ENCODE peak calls at places on chromosome X, in nine cellular contexts. One of them, this sample, is unnamed.

GRCh38 chrX:150361070-150361776 is 1.9 kb upstream of the MAMLD1 start:
- DNase-seq in left lung: no peak
- DNase-seq in breast epithelium: no peak
- DNase-seq in tibial artery: no peak
- DNase-seq in IMR-90: peak
- DNase-seq in lower leg skin: no peak
- DNase-seq in GM12865: no peak
- DNase-seq in fibroblast of villous mesenchyme: no peak
- DNase-seq in OCI-LY7: no peak
- DNase-seq in this sample: no peak

GRCh38 chrX:37905436-37906147 is 58.2 kb upstream of the DYNLT3 start:
- DNase-seq in OCI-LY7: no peak
- DNase-seq in breast epithelium: no peak
- DNase-seq in fibroblast of villous mesenchyme: peak
- DNase-seq in left lung: peak
- DNase-seq in tibial artery: no peak
- DNase-seq in GM12865: no peak
- DNase-seq in IMR-90: peak
- DNase-seq in lower leg skin: no peak
- DNase-seq in this sample: no peak

GRCh38 chrX:9578083-9578779 is 113.4 kb downstream of the TBL1X start:
- DNase-seq in OCI-LY7: no peak
- DNase-seq in breast epithelium: no peak
- DNase-seq in fibroblast of villous mesenchyme: peak
- DNase-seq in IMR-90: peak
- DNase-seq in lower leg skin: peak
- DNase-seq in GM12865: no peak
- DNase-seq in tibial artery: no peak
- DNase-seq in left lung: no peak
- DNase-seq in this sample: no peak

GRCh38 chrX:106959897-106960296 is 39.7 kb downstream of the CLDN2 start:
- DNase-seq in IMR-90: peak
- DNase-seq in left lung: no peak
- DNase-seq in GM12865: no peak
- DNase-seq in lower leg skin: no peak
- DNase-seq in fibroblast of villous mesenchyme: peak
- DNase-seq in breast epithelium: no peak
- DNase-seq in OCI-LY7: no peak
- DNase-seq in tibial artery: no peak
- DNase-seq in this sample: no peak

GRCh38 chrX:49901068-49901467 is 21.3 kb upstream of the CLCN5 start:
- DNase-seq in GM12865: no peak
- DNase-seq in left lung: no peak
- DNase-seq in fibroblast of villous mesenchyme: no peak
- DNase-seq in tibial artery: no peak
- DNase-seq in OCI-LY7: no peak
- DNase-seq in IMR-90: no peak
- DNase-seq in lower leg skin: no peak
- DNase-seq in breast epithelium: no peak
- DNase-seq in this sample: no peak

GRCh38 chrX:111071542-111072277 is 24.3 kb upstream of the PAK3 start:
- DNase-seq in IMR-90: no peak
- DNase-seq in breast epithelium: no peak
- DNase-seq in tibial artery: no peak
- DNase-seq in lower leg skin: no peak
- DNase-seq in GM12865: no peak
- DNase-seq in left lung: no peak
- DNase-seq in OCI-LY7: no peak
- DNase-seq in fibroblast of villous mesenchyme: no peak
- DNase-seq in this sample: no peak

GRCh38 chrX:148134578-148134977 is 153.4 kb downstream of the FMR1NB start:
- DNase-seq in GM12865: no peak
- DNase-seq in lower leg skin: no peak
- DNase-seq in OCI-LY7: peak
- DNase-seq in tibial artery: no peak
- DNase-seq in breast epithelium: no peak
- DNase-seq in IMR-90: no peak
- DNase-seq in left lung: no peak
- DNase-seq in fibroblast of villous mesenchyme: no peak
- DNase-seq in this sample: no peak

GRCh38 chrX:39158801-39159657 is 357.8 kb downstream of the MID1IP1 start:
- DNase-seq in breast epithelium: no peak
- DNase-seq in OCI-LY7: no peak
- DNase-seq in GM12865: peak
- DNase-seq in left lung: peak
- DNase-seq in lower leg skin: peak
- DNase-seq in IMR-90: peak
- DNase-seq in fibroblast of villous mesenchyme: peak
- DNase-seq in tibial artery: no peak
- DNase-seq in this sample: no peak

GRCh38 chrX:150863191-150863590 is 35.3 kb downstream of the CD99L2 start:
- DNase-seq in fibroblast of villous mesenchyme: no peak
- DNase-seq in breast epithelium: no peak
- DNase-seq in tibial artery: no peak
- DNase-seq in IMR-90: no peak
- DNase-seq in left lung: no peak
- DNase-seq in OCI-LY7: no peak
- DNase-seq in GM12865: no peak
- DNase-seq in lower leg skin: peak
- DNase-seq in this sample: no peak

GRCh38 chrX:40962793-40963407 is 122.3 kb upstream of the USP9X start:
- DNase-seq in tibial artery: no peak
- DNase-seq in left lung: no peak
- DNase-seq in IMR-90: no peak
- DNase-seq in breast epithelium: no peak
- DNase-seq in fibroblast of villous mesenchyme: no peak
- DNase-seq in OCI-LY7: no peak
- DNase-seq in lower leg skin: no peak
- DNase-seq in GM12865: no peak
- DNase-seq in this sample: no peak

GRCh38 chrX:40106677-40107290 is 9.0 kb upstream of the BCOR start:
- DNase-seq in fibroblast of villous mesenchyme: no peak
- DNase-seq in OCI-LY7: no peak
- DNase-seq in left lung: no peak
- DNase-seq in tibial artery: no peak
- DNase-seq in IMR-90: no peak
- DNase-seq in lower leg skin: no peak
- DNase-seq in breast epithelium: no peak
- DNase-seq in GM12865: no peak
- DNase-seq in this sample: no peak

GRCh38 chrX:118631586-118631985 is 95.8 kb upstream of the IL13RA1 start:
- DNase-seq in fibroblast of villous mesenchyme: no peak
- DNase-seq in IMR-90: no peak
- DNase-seq in GM12865: peak
- DNase-seq in breast epithelium: no peak
- DNase-seq in OCI-LY7: no peak
- DNase-seq in tibial artery: no peak
- DNase-seq in lower leg skin: no peak
- DNase-seq in left lung: no peak
- DNase-seq in this sample: no peak

GRCh38 chrX:140509468-140510305 is 4.8 kb upstream of the SOX3 start:
- DNase-seq in OCI-LY7: no peak
- DNase-seq in left lung: no peak
- DNase-seq in tibial artery: no peak
- DNase-seq in breast epithelium: no peak
- DNase-seq in IMR-90: no peak
- DNase-seq in lower leg skin: no peak
- DNase-seq in fibroblast of villous mesenchyme: no peak
- DNase-seq in GM12865: no peak
- DNase-seq in this sample: no peak
- H3K4me3 ChIP-seq in OCI-LY7: no peak
- H3K4me3 ChIP-seq in left lung: no peak
- H3K4me3 ChIP-seq in tibial artery: no peak
- H3K4me3 ChIP-seq in breast epithelium: no peak
- H3K4me3 ChIP-seq in IMR-90: no peak
- H3K4me3 ChIP-seq in lower leg skin: no peak
- H3K4me3 ChIP-seq in fibroblast of villous mesenchyme: no peak
- H3K4me3 ChIP-seq in GM12865: no peak
- H3K4me3 ChIP-seq in this sample: no peak

GRCh38 chrX:323721-324628 is 5.4 kb upstream of the GTPBP6 start:
- DNase-seq in lower leg skin: no peak
- DNase-seq in left lung: peak
- DNase-seq in breast epithelium: peak
- DNase-seq in IMR-90: peak
- DNase-seq in tibial artery: peak
- DNase-seq in fibroblast of villous mesenchyme: peak
- DNase-seq in GM12865: peak
- DNase-seq in OCI-LY7: peak
- DNase-seq in this sample: peak
- TF ChIP-seq CTCF in lower leg skin: no peak
- TF ChIP-seq CTCF in left lung: no peak
- TF ChIP-seq CTCF in breast epithelium: no peak
- TF ChIP-seq CTCF in IMR-90: no peak
- TF ChIP-seq CTCF in tibial artery: no peak
- TF ChIP-seq CTCF in fibroblast of villous mesenchyme: peak
- TF ChIP-seq CTCF in GM12865: no peak
- TF ChIP-seq CTCF in OCI-LY7: peak
- TF ChIP-seq CTCF in this sample: no peak

GRCh38 chrX:77446840-77447239 is 349 bp upstream of the FGF16 start:
- DNase-seq in breast epithelium: no peak
- DNase-seq in GM12865: no peak
- DNase-seq in tibial artery: no peak
- DNase-seq in fibroblast of villous mesenchyme: peak
- DNase-seq in OCI-LY7: no peak
- DNase-seq in IMR-90: no peak
- DNase-seq in left lung: no peak
- DNase-seq in lower leg skin: no peak
- DNase-seq in this sample: no peak

GRCh38 chrX:77448170-77448569 is 981 bp downstream of the FGF16 start:
- DNase-seq in fibroblast of villous mesenchyme: no peak
- DNase-seq in GM12865: no peak
- DNase-seq in tibial artery: no peak
- DNase-seq in breast epithelium: no peak
- DNase-seq in OCI-LY7: no peak
- DNase-seq in left lung: no peak
- DNase-seq in lower leg skin: no peak
- DNase-seq in IMR-90: no peak
- DNase-seq in this sample: no peak

GRCh38 chrX:77444075-77444474 is 3.1 kb upstream of the FGF16 start:
- DNase-seq in fibroblast of villous mesenchyme: no peak
- DNase-seq in breast epithelium: no peak
- DNase-seq in IMR-90: no peak
- DNase-seq in tibial artery: no peak
- DNase-seq in GM12865: no peak
- DNase-seq in OCI-LY7: no peak
- DNase-seq in left lung: no peak
- DNase-seq in lower leg skin: no peak
- DNase-seq in this sample: no peak

GRCh38 chrX:77447339-77448149 is at the start of gene FGF16:
- DNase-seq in fibroblast of villous mesenchyme: peak
- DNase-seq in breast epithelium: no peak
- DNase-seq in GM12865: peak
- DNase-seq in left lung: no peak
- DNase-seq in lower leg skin: no peak
- DNase-seq in tibial artery: no peak
- DNase-seq in OCI-LY7: no peak
- DNase-seq in IMR-90: no peak
- DNase-seq in this sample: no peak

DNA sequence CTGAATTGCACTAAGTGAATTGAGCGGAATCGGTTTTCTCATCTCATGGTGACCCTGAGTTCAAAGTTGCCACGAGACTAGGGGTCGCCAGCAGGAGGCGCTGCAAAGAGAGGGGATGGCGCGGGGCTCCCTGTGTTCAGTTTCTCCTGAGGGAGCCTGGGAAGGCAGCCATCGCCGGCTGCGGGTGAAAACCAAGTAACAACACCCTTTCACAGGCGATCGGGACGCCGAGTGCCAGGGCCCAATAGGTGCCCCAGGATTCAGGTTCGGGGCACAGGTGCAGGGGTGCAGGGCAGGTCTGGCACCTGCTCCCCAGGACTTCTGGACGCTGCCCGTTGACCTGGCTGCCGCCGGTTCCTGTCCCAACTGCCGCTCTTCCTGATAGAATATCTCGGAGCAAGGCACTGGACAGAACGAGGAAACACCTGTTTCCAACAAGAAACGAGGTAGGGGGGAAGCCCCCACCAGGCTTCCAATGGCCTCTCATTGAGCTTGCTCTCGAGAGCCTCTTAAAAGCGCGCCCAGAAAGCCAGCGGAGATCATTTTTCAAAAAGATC is 1.1 kb upstream of the FGF16 start:
- DNase-seq in fibroblast of villous mesenchyme: peak
- DNase-seq in IMR-90: no peak
- DNase-seq in OCI-LY7: no peak
- DNase-seq in tibial artery: no peak
- DNase-seq in lower leg skin: peak
- DNase-seq in left lung: no peak
- DNase-seq in GM12865: no peak
- DNase-seq in breast epithelium: no peak
- DNase-seq in this sample: no peak
- H3K4me3 ChIP-seq in fibroblast of villous mesenchyme: peak
- H3K4me3 ChIP-seq in IMR-90: no peak
- H3K4me3 ChIP-seq in OCI-LY7: no peak
- H3K4me3 ChIP-seq in tibial artery: peak
- H3K4me3 ChIP-seq in lower leg skin: no peak
- H3K4me3 ChIP-seq in left lung: peak
- H3K4me3 ChIP-seq in GM12865: peak
- H3K4me3 ChIP-seq in breast epithelium: peak
- H3K4me3 ChIP-seq in this sample: peak

GRCh38 chrX:103918050-103918449 is 44.4 kb upstream of the TMSB15B start:
- DNase-seq in left lung: peak
- DNase-seq in GM12865: peak
- DNase-seq in OCI-LY7: peak
- DNase-seq in IMR-90: peak
- DNase-seq in lower leg skin: no peak
- DNase-seq in fibroblast of villous mesenchyme: peak
- DNase-seq in tibial artery: peak
- DNase-seq in breast epithelium: no peak
- DNase-seq in this sample: no peak
- TF ChIP-seq CTCF in left lung: peak
- TF ChIP-seq CTCF in GM12865: peak
- TF ChIP-seq CTCF in OCI-LY7: peak
- TF ChIP-seq CTCF in IMR-90: peak
- TF ChIP-seq CTCF in lower leg skin: no peak
- TF ChIP-seq CTCF in fibroblast of villous mesenchyme: peak
- TF ChIP-seq CTCF in tibial artery: peak
- TF ChIP-seq CTCF in breast epithelium: peak
- TF ChIP-seq CTCF in this sample: peak